ENCODE peak calls at places on chromosomes 3 and 15, in four cellular contexts. M is IMR-90, H is HCT116, P is K562. E is an unnamed sample.

GRCh38 chr15:48385431-48385830 is 54.2 kb downstream of the DUT start:
- DNase-seq in P (no peak), M (peak), H (no peak), E (no peak)

GRCh38 chr15:57506422-57506821 is 85.3 kb upstream of the MYZAP start:
- DNase-seq in H (no peak), P (no peak), M (no peak), E (peak)

GRCh38 chr15:93073465-93073952 is 15.5 kb downstream of the RGMA start:
- DNase-seq in H (no peak), P (no peak), M (no peak), E (peak)

GRCh38 chr3:184377374-184377773 is 633 bp downstream of the THPO start:
- DNase-seq in H (no peak), M (no peak), P (no peak), E (peak)

GRCh38 chr3:193225726-193226125 is 15.3 kb upstream of the PLAAT1 start:
- DNase-seq in M (no peak), H (no peak), P (no peak), E (no peak)

GRCh38 chr15:75024102-75024636 is 779 bp downstream of the PPCDC start:
- DNase-seq in P (no peak), M (peak), H (no peak), E (no peak)

GRCh38 chr3:171307988-171308387 is 152.2 kb downstream of the TNIK start:
- DNase-seq in P (no peak), H (no peak), M (no peak), E (no peak)

GRCh38 chr15:90143176-90143655 is 40.9 kb upstream of the IDH2 start:
- DNase-seq in H (peak), M (peak), P (peak), E (peak)

GRCh38 chr3:23913873-23914743 is 2.7 kb downstream of the NKIRAS1 start:
- DNase-seq in P (no peak), H (no peak), M (no peak), E (no peak)

GRCh38 chr3:63450634-63451363 is 172.7 kb downstream of the SYNPR start:
- DNase-seq in H (no peak), P (no peak), M (no peak), E (no peak)

GRCh38 chr15:67509918-67510317 is 11.0 kb upstream of the C15orf61 start:
- DNase-seq in M (no peak), H (no peak), P (no peak), E (no peak)

GRCh38 chr15:67680645-67681044 is 138.1 kb downstream of the MAP2K5 start:
- DNase-seq in H (no peak), P (no peak), M (peak), E (no peak)

GRCh38 chr3:43217633-43218032 is 68.7 kb upstream of the SNRK start:
- DNase-seq in P (no peak), H (no peak), M (peak), E (no peak)

GRCh38 chr15:69160976-69161877 is 792 bp downstream of the GLCE start:
- DNase-seq in P (peak), M (peak), H (peak), E (peak)

GRCh38 chr3:123346726-123347125 is 102.2 kb downstream of the ADCY5 start:
- DNase-seq in P (no peak), H (no peak), M (no peak), E (no peak)

GRCh38 chr3:49133226-49133951 is 539 bp upstream of the LAMB2 start:
- DNase-seq in H (peak), M (peak), P (peak), E (peak)

GRCh38 chr15:85793641-85794597 is 806 bp downstream of the KLHL25 start:
- DNase-seq in M (peak), P (peak), H (no peak), E (peak)

GRCh38 chr15:85500729-85501128 is 120.3 kb downstream of the AKAP13 start:
- DNase-seq in H (no peak), P (no peak), M (peak), E (no peak)

GRCh38 chr15:97174886-97175540 is 785.5 kb upstream of the ARRDC4 start:
- DNase-seq in M (no peak), H (no peak), P (no peak), E (no peak)

GRCh38 chr3:119939087-119939486 is 155.2 kb downstream of the GSK3B start:
- DNase-seq in M (no peak), P (no peak), H (no peak), E (no peak)

GRCh38 chr3:29338981-29339833 is 58.3 kb downstream of the RBMS3 start:
- DNase-seq in P (no peak), M (peak), H (no peak), E (no peak)

GRCh38 chr15:31200735-31201151 is 99.2 kb upstream of the TRPM1 start:
- DNase-seq in H (no peak), M (peak), P (peak), E (peak)

GRCh38 chr3:152258448-152259302 is 10.1 kb upstream of the MBNL1 start:
- DNase-seq in H (peak), P (no peak), M (peak), E (no peak)

GRCh38 chr3:81308296-81308695 is 453.1 kb downstream of the GBE1 start:
- DNase-seq in H (no peak), P (no peak), M (peak), E (no peak)

GRCh38 chr15:75989045-75989444 is 23.2 kb downstream of the NRG4 start:
- DNase-seq in H (no peak), M (peak), P (no peak), E (no peak)

GRCh38 chr15:70327328-70328136 is 229.8 kb upstream of the TLE3 start:
- DNase-seq in H (no peak), P (no peak), M (peak), E (peak)

GRCh38 chr15:29844290-29844903 is 22.1 kb upstream of the TJP1 start:
- DNase-seq in H (peak), M (peak), P (no peak), E (no peak)

GRCh38 chr3:157119369-157119951 is 40.5 kb downstream of the CCNL1 start:
- DNase-seq in P (peak), H (no peak), M (no peak), E (no peak)

GRCh38 chr3:40631341-40631995 is 106.7 kb downstream of the ZNF621 start:
- DNase-seq in M (no peak), H (no peak), P (no peak), E (no peak)

GRCh38 chr3:27360113-27361078 is 8.8 kb downstream of the NEK10 start:
- DNase-seq in M (peak), P (no peak), H (no peak), E (no peak)

GRCh38 chr3:32308378-32308777 is 69.9 kb downstream of the CMTM8 start:
- DNase-seq in M (no peak), P (no peak), H (no peak), E (no peak)
- TF ChIP-seq CTCF in M (no peak), P (no peak), H (no peak), E (no peak)

GRCh38 chr15:40438712-40439111 is 2.0 kb upstream of the BAHD1 start:
- DNase-seq in H (no peak), M (no peak), P (no peak), E (peak)

GRCh38 chr15:40441012-40441735 is 421 bp downstream of the BAHD1 start:
- DNase-seq in P (peak), H (no peak), M (no peak), E (peak)

GRCh38 chr15:40440300-40441011 is at the start of gene BAHD1:
- DNase-seq in M (peak), H (peak), P (peak), E (peak)

GRCh38 chr15:40437754-40438687 is 2.7 kb upstream of the BAHD1 start:
- DNase-seq in P (no peak), H (no peak), M (no peak), E (peak)

DNA sequence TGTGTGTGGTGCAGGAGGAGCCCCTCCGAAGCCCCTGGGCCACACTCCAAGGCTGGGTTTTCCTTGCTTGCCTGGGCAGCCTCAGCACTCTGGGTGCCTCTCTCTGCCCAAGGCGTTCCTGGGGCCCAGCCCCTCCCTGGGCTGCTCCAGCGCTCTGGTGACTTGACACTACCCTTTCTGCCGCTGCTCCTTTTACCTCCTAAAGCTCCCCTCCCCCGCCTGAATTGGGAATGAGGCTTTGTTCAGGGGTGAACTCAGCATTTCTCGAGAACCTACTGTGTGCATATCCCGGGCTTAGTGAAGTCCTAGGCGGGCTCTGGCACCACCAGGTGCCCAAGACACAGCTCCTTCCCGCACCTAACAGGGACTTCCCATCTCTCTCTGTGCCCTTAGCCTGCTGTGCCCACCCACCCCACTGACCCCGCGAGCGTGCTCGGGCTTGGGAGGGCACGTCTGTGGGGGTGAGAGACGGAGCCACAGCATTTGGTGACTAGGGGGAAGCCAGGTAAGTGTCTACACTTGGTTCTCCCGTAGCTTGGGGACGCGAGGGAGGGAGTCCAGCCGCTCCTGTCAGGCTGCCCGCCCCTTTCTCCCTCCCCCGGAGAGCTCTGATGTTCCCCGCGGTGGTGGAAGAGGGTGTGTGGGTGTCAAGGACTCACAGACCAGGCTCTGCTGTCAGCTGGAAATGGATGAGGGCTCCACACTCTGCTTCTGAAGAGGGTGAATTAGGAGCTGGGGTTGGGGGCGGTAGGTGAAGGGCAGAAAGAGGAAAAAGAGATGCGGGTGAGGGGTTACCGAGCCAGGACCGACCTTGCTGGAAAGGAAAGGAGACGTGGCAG is 1.1 kb upstream of the BAHD1 start:
- DNase-seq in P (peak), H (no peak), M (peak), E (peak)
- H3K9ac ChIP-seq in P (peak), H (peak), M (peak), E (peak)

DNA sequence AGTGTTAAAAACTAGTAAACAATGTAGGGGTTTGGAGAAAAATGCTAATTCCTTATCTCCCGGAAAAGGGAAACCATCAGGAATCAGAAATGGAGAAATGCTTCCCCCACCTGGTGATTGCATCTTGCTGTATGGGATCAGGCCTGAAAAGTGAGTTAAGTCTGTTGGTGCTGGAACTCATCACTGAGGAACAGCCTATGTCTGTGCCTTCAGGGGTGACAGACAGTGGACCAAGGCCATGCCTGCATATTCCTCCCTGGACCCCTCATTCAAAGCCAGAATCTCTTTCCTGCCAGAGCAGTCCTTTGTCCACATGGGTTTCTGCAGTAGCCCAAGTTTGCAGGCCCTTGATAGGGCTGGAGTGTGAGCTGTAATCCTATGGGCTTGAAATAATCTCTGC is 160.8 kb upstream of the CTDSPL start:
- DNase-seq in P (no peak), M (no peak), H (no peak), E (no peak)
- TF ChIP-seq CTCF in P (no peak), M (no peak), H (no peak), E (peak)

GRCh38 chr15:78440375-78441373 is 2.7 kb downstream of the IREB2 start:
- DNase-seq in H (no peak), M (no peak), P (no peak), E (no peak)
- H3K9ac ChIP-seq in H (no peak), M (no peak), P (no peak), E (no peak)

DNA sequence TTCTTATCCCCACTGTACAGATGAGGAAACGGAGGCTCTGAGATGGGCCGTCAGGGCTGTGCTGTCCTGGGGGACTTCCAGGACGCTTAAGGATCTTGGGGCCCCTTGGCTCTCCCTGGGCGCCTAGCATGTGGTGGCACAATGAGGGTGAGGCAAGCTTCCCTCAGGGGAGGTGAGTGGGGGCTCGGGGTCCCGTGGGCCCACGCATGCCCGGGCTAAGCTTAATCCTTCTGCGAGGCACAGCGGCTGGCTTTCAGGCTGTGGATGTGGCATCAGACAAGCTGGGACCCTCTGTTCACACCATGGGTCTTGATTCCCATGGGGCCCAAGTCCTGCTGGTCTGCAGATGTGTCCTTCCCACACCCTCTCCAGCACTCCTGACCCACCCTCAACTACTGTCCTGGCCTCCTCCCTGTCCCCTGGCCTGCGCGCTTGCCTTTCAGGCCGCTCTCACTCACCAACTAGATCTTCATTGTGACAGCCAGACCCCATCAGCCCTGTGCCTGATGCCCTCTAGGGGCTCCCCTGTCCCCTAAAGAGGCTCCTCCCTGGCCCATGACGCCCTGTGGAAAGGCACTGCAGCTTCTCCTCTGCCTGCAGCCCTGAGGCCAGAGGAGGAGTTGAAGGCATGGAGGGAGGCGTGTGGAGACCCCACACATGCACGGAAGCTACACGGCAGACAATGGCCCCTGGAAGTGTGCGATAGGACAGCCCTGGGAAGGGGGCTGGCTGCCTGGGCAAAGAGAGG is 11.3 kb downstream of the DUSP7 start:
- DNase-seq in M (no peak), H (no peak), P (no peak), E (peak)
- TF ChIP-seq CTCF in M (no peak), H (no peak), P (peak), E (peak)

GRCh38 chr3:72591522-72592421 is 256.5 kb downstream of the SHQ1 start:
- DNase-seq in P (peak), M (peak), H (no peak), E (peak)
- H3K9ac ChIP-seq in P (peak), M (no peak), H (no peak), E (peak)

DNA sequence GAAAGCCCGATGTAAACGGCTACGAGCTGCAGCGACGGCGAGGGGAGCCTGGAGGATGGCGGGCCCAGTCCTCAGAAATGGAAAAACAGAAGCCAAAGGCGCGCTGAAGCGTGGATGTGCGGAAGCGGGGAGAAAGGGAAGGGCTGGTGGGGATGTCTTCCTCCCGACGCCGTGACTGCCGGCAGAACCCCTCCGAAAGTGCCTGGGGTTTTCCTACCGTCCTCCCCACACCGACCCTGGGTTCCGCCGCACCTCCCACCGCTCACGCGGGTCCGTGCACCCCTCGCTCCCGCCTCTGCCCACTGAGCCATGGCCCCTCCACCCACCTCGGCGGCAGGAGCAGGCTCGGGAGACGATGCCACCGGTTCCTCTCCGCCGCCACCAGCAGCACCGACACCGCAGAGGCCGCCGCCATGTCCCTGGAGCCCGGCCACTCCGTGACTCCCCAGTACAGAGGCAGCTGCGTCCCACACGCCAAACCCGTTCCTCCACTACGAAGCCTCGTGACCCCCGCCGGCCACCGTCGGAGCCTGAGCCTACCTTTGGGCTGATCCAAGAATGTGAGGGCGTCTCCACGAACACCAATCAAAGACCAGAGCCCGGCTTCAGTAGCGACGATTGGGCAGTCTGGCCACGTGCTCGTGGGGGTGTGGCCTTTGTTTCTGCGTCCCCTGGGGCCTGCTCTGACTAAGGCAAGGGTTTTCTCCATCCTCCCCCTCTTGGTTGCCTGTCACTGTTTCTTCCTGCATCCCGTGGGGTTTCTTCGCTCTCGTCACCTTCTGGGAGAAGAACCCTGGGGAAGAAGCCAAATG is at the start of gene MCCC1:
- DNase-seq in H (peak), M (peak), P (peak), E (peak)
- TF ChIP-seq CTCF in H (no peak), M (no peak), P (no peak), E (no peak)

DNA sequence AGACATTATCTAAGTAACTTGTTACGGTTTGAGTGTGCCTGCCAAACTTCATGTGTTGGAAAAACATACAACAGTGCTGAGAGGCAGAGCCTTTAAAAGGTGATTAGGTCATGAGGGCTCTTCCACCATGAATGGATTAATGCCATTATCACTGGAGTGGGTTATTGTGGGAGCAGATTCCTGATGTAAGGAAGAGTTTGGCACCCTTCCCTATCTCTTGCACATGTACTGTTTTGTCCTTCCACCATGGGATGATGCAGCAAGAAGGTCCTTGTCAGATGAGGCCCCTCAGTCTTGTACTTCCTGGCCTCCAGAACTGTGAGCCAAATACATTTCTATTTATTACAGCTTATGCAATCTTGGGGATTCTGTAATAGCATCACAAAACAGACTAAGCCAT is 413.9 kb downstream of the EPHA3 start:
- DNase-seq in H (no peak), P (no peak), M (peak), E (no peak)
- H3K9ac ChIP-seq in H (no peak), P (no peak), M (no peak), E (no peak)